ENCODE peak calls at places on chromosomes 4 and X, in four cellular contexts. J is HEK293T, H is choroid plexus epithelial cell, O is NCI-H2081. T is an unnamed sample.

GRCh38 chr4:159283697-159284492 is 181.0 kb downstream of the RAPGEF2 start:
- DNase-seq in J (no peak), O (no peak), H (peak; percentile 87), T (peak; percentile 77)

GRCh38 chr4:20253799-20254409 is 2.2 kb downstream of the SLIT2 start:
- DNase-seq in O (peak; percentile 52), J (no peak), H (peak; percentile 33), T (peak; percentile 55)

GRCh38 chr4:30094866-30095265 is 625.3 kb upstream of the PCDH7 start:
- DNase-seq in J (no peak), H (peak; percentile 9), O (no peak), T (peak; percentile 45)

GRCh38 chr4:35138449-35138848 is 1105.9 kb downstream of the ARAP2 start:
- DNase-seq in O (no peak), H (no peak), J (no peak), T (no peak)

GRCh38 chr4:2592572-2592971 is 56.1 kb downstream of the FAM193A start:
- DNase-seq in J (no peak), O (no peak), H (no peak), T (no peak)

GRCh38 chr4:154390324-154390723 is 101.3 kb downstream of the DCHS2 start:
- DNase-seq in O (no peak), J (no peak), H (no peak), T (no peak)

GRCh38 chr4:22551550-22551949 is 35.7 kb upstream of the ADGRA3 start:
- DNase-seq in J (no peak), O (no peak), H (no peak), T (no peak)

GRCh38 chr4:81786770-81787169 is 315.1 kb upstream of the RASGEF1B start:
- DNase-seq in H (no peak), O (no peak), J (no peak), T (no peak)

GRCh38 chr4:10013722-10014121 is 7.6 kb downstream of the SLC2A9 start:
- DNase-seq in J (peak; percentile 62), H (peak; percentile 70), O (peak; percentile 73), T (peak; percentile 30)

GRCh38 chr4:161554372-161554990 is 609.3 kb downstream of the FSTL5 start:
- DNase-seq in H (peak; percentile 76), J (no peak), O (no peak), T (peak; percentile 58)

GRCh38 chrX:5388087-5388486 is 840.6 kb downstream of the NLGN4X start:
- DNase-seq in O (no peak), J (no peak), H (no peak), T (no peak)

GRCh38 chr4:151694819-151695730 is 65.7 kb downstream of the GATB start:
- DNase-seq in H (no peak), O (no peak), J (no peak), T (peak; percentile 34)

GRCh38 chrX:65668362-65669310 is 1.2 kb downstream of the MSN start:
- DNase-seq in O (peak; percentile 88), H (peak; percentile 69), J (no peak), T (peak; percentile 94)

GRCh38 chr4:76783836-76784235 is 114.1 kb downstream of the SOWAHB start:
- DNase-seq in O (no peak), H (peak; percentile 39), J (no peak), T (no peak)

GRCh38 chr4:150310159-150310895 is 232.1 kb downstream of the DCLK2 start:
- DNase-seq in H (peak; percentile 83), J (no peak), O (no peak), T (peak; percentile 72)

GRCh38 chr4:177118596-177118995 is 191.1 kb upstream of the NEIL3 start:
- DNase-seq in J (no peak), O (no peak), H (peak; percentile 95), T (peak; percentile 64)

GRCh38 chr4:76758290-76758882 is 139.6 kb downstream of the SOWAHB start:
- DNase-seq in J (peak; percentile 64), H (peak; percentile 89), O (peak; percentile 24), T (peak; percentile 75)

GRCh38 chrX:53969540-53969939 is 74.7 kb downstream of the PHF8 start:
- DNase-seq in H (no peak), O (no peak), J (no peak), T (no peak)

GRCh38 chr4:178244785-178245184 is 802.5 kb upstream of the AGA start:
- DNase-seq in H (no peak), O (no peak), J (no peak), T (no peak)

GRCh38 chr4:94974773-94975172 is 217.0 kb downstream of the BMPR1B start:
- DNase-seq in O (peak; percentile 30), H (peak; percentile 78), J (no peak), T (peak; percentile 22)

GRCh38 chr4:57119054-57119651 is 9.0 kb upstream of the IGFBP7 start:
- DNase-seq in O (no peak), J (no peak), H (peak; percentile 92), T (peak; percentile 90)

GRCh38 chrX:13666836-13667235 is 13.9 kb downstream of the TCEANC start:
- DNase-seq in O (no peak), H (no peak), J (no peak), T (no peak)

GRCh38 chrX:18995216-18995615 is 11.3 kb upstream of the PHKA2 start:
- DNase-seq in H (peak; percentile 71), J (no peak), O (no peak), T (peak; percentile 45)

T was measured in M059J.